ENCODE peak calls at places on chromosome 20, in eight cellular contexts. L, U, F, K, C, N, P and E are unnamed samples.

GRCh38 chr20:48236485-48237055 is 451.3 kb upstream of the SULF2 start:
- DNase-seq in K (no peak), N (no peak), U (no peak), C (peak), P (no peak), L (no peak), F (no peak), E (no peak)

GRCh38 chr20:38065764-38066375 is 32.3 kb downstream of the RPRD1B start:
- DNase-seq in F (no peak), K (no peak), U (no peak), P (no peak), C (peak), N (no peak), L (no peak), E (no peak)

GRCh38 chr20:11734431-11734830 is 183.3 kb upstream of the BTBD3 start:
- DNase-seq in L (no peak), P (no peak), C (no peak), F (no peak), U (no peak), K (no peak), N (no peak), E (no peak)

GRCh38 chr20:63734946-63735858 is 1.3 kb upstream of the LIME1 start:
- DNase-seq in L (no peak), F (no peak), K (no peak), C (peak), P (peak), U (no peak), N (no peak), E (no peak)

GRCh38 chr20:13844296-13844695 is 59.5 kb downstream of the NDUFAF5 start:
- DNase-seq in F (no peak), N (no peak), C (no peak), P (no peak), K (no peak), L (no peak), U (no peak), E (no peak)

GRCh38 chr20:50169329-50169823 is 15.9 kb upstream of the PEDS1 start:
- DNase-seq in C (peak), U (peak), N (peak), K (no peak), F (peak), P (peak), L (peak), E (peak)

GRCh38 chr20:63567382-63568169 is 6.5 kb downstream of the HELZ2 start:
- DNase-seq in N (peak), P (no peak), U (peak), F (no peak), K (no peak), C (peak), L (peak), E (no peak)

GRCh38 chr20:25508083-25508770 is 77.1 kb downstream of the NINL start:
- DNase-seq in F (peak), N (no peak), L (peak), U (no peak), K (peak), C (no peak), P (no peak), E (peak)